ENCODE peak calls at places on chromosomes 13 and 19, in ten cellular contexts. Y is IMR-90; D is fibroblast of lung; T is CD4-positive, CD25-positive, alpha-beta regulatory T cell; O is OCI-LY7; L is mucosa of descending colon; W is neuronal stem cell; F is aorta; G is heart left ventricle; Z is suprapubic skin. U is an unnamed sample. For H3K4me1, the result is how much of the 10 kb centered on the place peaks cover.

GRCh38 chr13:19764237-19764636 is 18.5 kb downstream of the PSPC1 start:
- DNase-seq in Y (no peak), D (no peak), T (no peak), O (no peak), L (no peak), W (no peak), F (no peak), G (no peak), Z (no peak), U (no peak)

GRCh38 chr19:1566392-1567115 is 1.6 kb downstream of the MEX3D start:
- DNase-seq in Y (peak), D (peak), T (no peak), O (no peak), L (peak), W (peak), F (peak), G (peak), Z (peak), U (peak)

GRCh38 chr19:13881692-13882418 is 4.9 kb downstream of the NANOS3 start:
- DNase-seq in Y (peak), D (peak), T (no peak), O (no peak), L (peak), W (no peak), F (no peak), G (no peak), Z (peak), U (peak)

GRCh38 chr13:108897955-108898354 is 268.5 kb downstream of the MYO16 start:
- DNase-seq in Y (peak), D (no peak), T (peak), O (no peak), L (no peak), W (no peak), F (no peak), G (no peak), Z (no peak), U (no peak)

GRCh38 chr19:49442793-49443365 is 1.6 kb upstream of the SLC17A7 start:
- DNase-seq in Y (peak), D (peak), T (no peak), O (peak), L (peak), W (peak), F (peak), G (peak), Z (peak), U (peak)

GRCh38 chr13:85806553-85807175 is 7.4 kb upstream of the SLITRK6 start:
- DNase-seq in Y (peak), D (peak), T (peak), O (peak), L (no peak), W (peak), F (no peak), G (no peak), Z (no peak), U (no peak)

GRCh38 chr19:29505034-29505824 is 20.6 kb upstream of the VSTM2B start:
- DNase-seq in Y (no peak), D (no peak), T (no peak), O (no peak), L (peak), W (peak), F (no peak), G (no peak), Z (no peak), U (no peak)

GRCh38 chr13:73428137-73428536 is 369.3 kb downstream of the KLF5 start:
- DNase-seq in Y (peak), D (peak), T (no peak), O (no peak), L (no peak), W (no peak), F (no peak), G (no peak), Z (no peak), U (no peak)

GRCh38 chr13:52452470-52452869 is 2.0 kb upstream of the VPS36 start:
- DNase-seq in Y (no peak), D (no peak), T (no peak), O (no peak), L (no peak), W (no peak), F (no peak), G (no peak), Z (no peak), U (no peak)

GRCh38 chr13:52450012-52450792 is at the start of gene VPS36:
- DNase-seq in Y (peak), D (peak), T (peak), O (peak), L (peak), W (peak), F (peak), G (peak), Z (peak), U (peak)

GRCh38 chr13:52447815-52448552 is 2.5 kb downstream of the VPS36 start:
- DNase-seq in Y (no peak), D (peak), T (no peak), O (no peak), L (no peak), W (no peak), F (no peak), G (no peak), Z (no peak), U (no peak)

GRCh38 chr13:52449323-52450011 is 967 bp downstream of the VPS36 start:
- DNase-seq in Y (no peak), D (peak), T (peak), O (peak), L (no peak), W (no peak), F (no peak), G (no peak), Z (no peak), U (no peak)

DNA sequence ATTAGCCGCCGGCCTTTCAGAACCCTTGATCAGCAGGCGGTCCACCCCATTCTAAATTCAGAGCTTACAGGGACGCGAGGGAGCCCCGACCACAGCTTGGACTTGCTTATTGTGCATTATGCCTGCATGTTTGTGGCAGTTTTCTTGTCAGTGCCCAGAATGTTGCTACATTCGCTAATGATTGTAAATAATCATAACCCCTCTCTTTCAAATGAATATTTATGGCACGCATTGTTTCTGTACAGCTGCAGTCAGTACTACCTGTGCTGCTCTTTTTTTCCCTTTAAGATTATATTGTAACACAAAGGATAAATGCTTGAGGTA is 321 bp upstream of the VPS36 start:
- DNase-seq in Y (no peak), D (no peak), T (no peak), O (no peak), L (no peak), W (no peak), F (no peak), G (no peak), Z (no peak), U (no peak)
- H3K4me1 ChIP-seq in Y (under half), D (under half), T (under half), O (under half), L (under half), W (under half), F (under half), G (under half), Z (half or more), U (under half)

DNA sequence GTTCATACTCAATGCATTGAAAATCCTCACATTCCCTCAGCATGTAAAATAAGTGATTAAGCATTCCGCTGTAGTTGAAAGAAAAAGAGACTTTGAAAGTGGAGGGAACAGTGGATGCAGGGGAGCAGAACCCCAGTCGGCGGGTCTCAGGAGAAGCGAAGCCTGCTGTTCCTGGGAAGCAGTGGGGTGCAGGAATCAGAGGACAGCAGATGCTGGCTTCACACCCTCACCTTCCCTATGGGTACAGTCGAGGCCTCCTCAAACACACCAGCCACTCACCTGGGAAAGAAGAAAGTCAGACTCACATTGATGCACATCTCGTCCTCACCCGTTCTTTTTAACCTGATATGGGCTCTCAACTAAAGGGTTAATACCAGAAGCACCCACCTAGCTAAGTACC is 38.2 kb downstream of the COL4A2 start:
- DNase-seq in Y (no peak), D (no peak), T (no peak), O (no peak), L (no peak), W (no peak), F (no peak), G (no peak), Z (no peak), U (no peak)
- H3K4me1 ChIP-seq in Y (under half), D (under half), T (under half), O (under half), L (under half), W (under half), F (under half), G (half or more), Z (half or more), U (under half)

DNA sequence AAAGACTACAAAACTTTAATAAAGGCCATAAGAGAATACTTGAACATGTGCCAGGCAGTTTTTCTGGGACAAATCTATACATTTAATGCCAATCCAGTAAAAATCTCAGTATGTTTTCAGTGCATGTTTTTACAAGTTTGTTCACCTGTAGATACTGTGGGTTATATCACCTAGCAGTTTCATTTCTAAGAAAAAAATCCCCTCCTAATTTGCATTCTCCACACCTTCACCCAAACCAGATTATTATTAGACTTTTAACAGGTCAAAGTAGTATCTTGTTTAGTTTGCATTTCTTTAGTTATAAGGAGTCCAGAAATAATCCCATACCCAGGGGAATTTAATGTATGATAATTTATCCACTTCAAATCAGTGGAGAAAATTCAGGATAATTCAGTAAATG is 17.0 kb upstream of the LPAR6 start:
- DNase-seq in Y (no peak), D (no peak), T (no peak), O (no peak), L (no peak), W (no peak), F (no peak), G (no peak), Z (no peak), U (no peak)
- H3K4me1 ChIP-seq in Y (under half), D (under half), T (under half), O (under half), L (under half), W (under half), F (under half), G (under half), Z (under half), U (under half)

GRCh38 chr19:47109541-47110375 is 3.8 kb downstream of the ZC3H4 start:
- DNase-seq in Y (peak), D (peak), T (peak), O (peak), L (no peak), W (no peak), F (no peak), G (no peak), Z (no peak), U (no peak)
- H3K4me1 ChIP-seq in Y (under half), D (under half), T (half or more), O (under half), L (under half), W (under half), F (under half), G (under half), Z (half or more), U (under half)